ENCODE peak calls at places on chromosomes 2 and 18, in five cellular contexts. I is stomach, E is sigmoid colon, Q is left lung, O is BJ. Z is an unnamed sample.

GRCh38 chr2:47299555-47299954 is 103.4 kb upstream of the MSH2 start:
- DNase-seq in O (peak; percentile 46), I (no peak), Q (no peak), E (no peak), Z (no peak)

GRCh38 chr2:208189782-208190181 is at the start of gene C2orf80:
- DNase-seq in O (no peak), Q (no peak), I (no peak), E (no peak), Z (no peak)

GRCh38 chr2:237885931-237886701 is 26.7 kb downstream of the RAMP1 start:
- DNase-seq in O (no peak), I (no peak), E (peak; percentile 98), Q (peak; percentile 70), Z (peak; percentile 64)

GRCh38 chr2:151338115-151338514 is 19.3 kb upstream of the TNFAIP6 start:
- DNase-seq in E (no peak), Q (no peak), O (no peak), I (no peak), Z (no peak)

GRCh38 chr2:146246017-146246733 is 1598.7 kb upstream of the ACVR2A start:
- DNase-seq in O (no peak), Q (no peak), I (no peak), E (no peak), Z (no peak)

GRCh38 chr18:27844416-27844792 is 332.5 kb downstream of the CDH2 start:
- DNase-seq in I (no peak), Q (no peak), O (peak; percentile 49), E (no peak), Z (no peak)

GRCh38 chr2:106095478-106096392 is 98.4 kb downstream of the UXS1 start:
- DNase-seq in Q (no peak), O (no peak), E (no peak), I (no peak), Z (no peak)

GRCh38 chr18:11850821-11851155 is 425 bp upstream of the CHMP1B start:
- DNase-seq in I (no peak), O (peak; percentile 22), Q (no peak), E (no peak), Z (no peak)

GRCh38 chr2:64888591-64889309 is 100.4 kb upstream of the SLC1A4 start:
- DNase-seq in O (no peak), I (peak; percentile 5), Q (no peak), E (no peak), Z (no peak)

GRCh38 chr2:171515672-171516298 is 6.5 kb upstream of the CYBRD1 start:
- DNase-seq in O (no peak), E (no peak), Q (no peak), I (no peak), Z (no peak)

GRCh38 chr2:69241039-69241586 is 145.9 kb downstream of the GFPT1 start:
- DNase-seq in O (no peak), Q (no peak), E (no peak), I (no peak), Z (no peak)

GRCh38 chr2:237260032-237260431 is 153.9 kb downstream of the COL6A3 start:
- DNase-seq in I (no peak), E (no peak), O (no peak), Q (no peak), Z (no peak)

GRCh38 chr2:102208774-102209173 is 22.0 kb downstream of the IL1RL2 start:
- DNase-seq in Q (no peak), I (no peak), E (no peak), O (no peak), Z (no peak)

GRCh38 chr2:55590810-55591440 is 26.5 kb downstream of the PPP4R3B start:
- DNase-seq in Q (no peak), E (no peak), I (no peak), O (peak; percentile 37), Z (no peak)

GRCh38 chr2:85437488-85438290 is 19.2 kb downstream of the SH2D6 start:
- DNase-seq in O (no peak), E (peak; percentile 96), Q (peak; percentile 97), I (peak; percentile 93), Z (no peak)

GRCh38 chr2:70779911-70780580 is 10.4 kb downstream of the FIGLA start:
- DNase-seq in I (no peak), O (no peak), Q (no peak), E (no peak), Z (no peak)

GRCh38 chr2:132623096-132623839 is 46.7 kb downstream of the LYPD1 start:
- DNase-seq in Q (no peak), E (no peak), O (peak; percentile 24), I (no peak), Z (no peak)

GRCh38 chr2:63763336-63764056 is 78.2 kb upstream of the UGP2 start:
- DNase-seq in Q (no peak), O (no peak), I (no peak), E (no peak), Z (no peak)

DNA sequence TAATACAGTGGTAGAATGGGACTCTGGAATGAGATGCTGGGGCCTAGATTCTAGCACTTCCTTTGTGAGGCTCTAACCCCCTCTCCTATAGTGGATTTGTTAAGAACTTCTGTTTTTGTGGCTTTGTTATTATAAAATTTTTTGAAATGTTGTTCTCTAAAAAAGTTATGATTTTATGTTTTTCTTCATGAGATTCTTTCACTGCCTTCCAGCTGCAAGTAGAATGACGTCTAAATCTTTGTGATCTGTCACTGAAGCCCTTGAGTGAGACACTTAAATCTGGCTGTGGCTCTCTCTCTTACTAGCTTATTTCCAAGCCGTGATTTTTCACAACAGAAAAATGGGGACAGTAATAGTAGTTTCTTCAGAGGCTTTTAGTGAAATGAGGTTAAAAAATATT is 1.6 kb downstream of the CASP8 start:
- DNase-seq in E (no peak), I (no peak), O (no peak), Q (no peak), Z (no peak)
- H3K4me3 ChIP-seq in E (no peak overlapping the region), I (peak overlapping the region; percentile 38), O (no peak overlapping the region), Q (no peak overlapping the region), Z (no peak overlapping the region)

DNA sequence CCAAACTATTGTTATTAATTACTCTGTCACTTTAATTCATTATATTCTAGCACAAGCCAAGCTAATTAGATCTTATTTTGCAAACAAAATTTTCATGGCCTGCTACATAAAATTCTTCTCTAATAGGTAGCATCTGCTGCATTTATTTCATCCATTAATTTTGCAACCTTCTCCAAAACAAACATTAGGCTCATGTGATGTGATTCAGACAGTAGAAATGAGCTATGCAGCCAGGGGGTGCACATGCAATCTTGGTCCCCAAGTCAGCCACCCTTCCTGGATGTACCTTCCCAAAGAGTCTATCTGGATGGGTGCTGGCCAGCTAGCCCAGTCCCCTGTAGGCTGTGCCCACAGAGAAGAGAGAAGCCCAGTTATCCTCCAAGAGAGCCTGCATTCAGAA is 242.1 kb upstream of the OSR1 start:
- DNase-seq in Q (no peak), O (no peak), I (no peak), E (no peak), Z (no peak)
- TF ChIP-seq CTCF in Q (no peak), O (peak; percentile 47), I (no peak), E (no peak), Z (no peak)

GRCh38 chr2:118860506-118860905 is 13.1 kb upstream of the EN1 start:
- DNase-seq in Q (no peak), I (no peak), E (no peak), O (no peak), Z (no peak)
- H3K27me3 ChIP-seq in Q (peaks cover 63% of the 10 kb centered on the region), I (peaks cover 39% of the 10 kb centered on the region), E (peaks cover 88% of the 10 kb centered on the region), O (peaks cover 59% of the 10 kb centered on the region), Z (peaks cover 57% of the 10 kb centered on the region)

GRCh38 chr2:187573722-187574121 is 19.5 kb upstream of the TFPI start:
- DNase-seq in Q (no peak), I (no peak), E (no peak), O (no peak), Z (no peak)

GRCh38 chr2:187576906-187577305 is 22.7 kb upstream of the TFPI start:
- DNase-seq in I (no peak), Q (no peak), E (no peak), O (no peak), Z (no peak)

GRCh38 chr2:187580462-187581124 is 26.4 kb upstream of the TFPI start:
- DNase-seq in E (no peak), I (no peak), Q (no peak), O (no peak), Z (no peak)

GRCh38 chr2:187577310-187577709 is 23.1 kb upstream of the TFPI start:
- DNase-seq in O (no peak), I (no peak), E (no peak), Q (no peak), Z (no peak)

GRCh38 chr2:187575081-187576067 is 21.1 kb upstream of the TFPI start:
- DNase-seq in O (no peak), Q (no peak), I (no peak), E (no peak), Z (no peak)
- H3K4me3 ChIP-seq in O (no peak overlapping the region), Q (no peak overlapping the region), I (no peak overlapping the region), E (no peak overlapping the region), Z (no peak overlapping the region)